ENCODE peak calls at places on chromosomes 11 and 22, in six cellular contexts. D is nephron progenitor cell, H is tibial artery, Z is stomach, X is heart right ventricle, Y is WERI-Rb-1. T is an unnamed sample.

GRCh38 chr11:122140535-122140934 is 24.5 kb upstream of the BLID start:
- DNase-seq in Y (no peak), H (no peak), X (no peak), D (no peak), Z (no peak), T (no peak)

GRCh38 chr11:128776434-128777284 is 82.8 kb downstream of the FLI1 start:
- DNase-seq in Y (peak; percentile 76), H (no peak), D (peak; percentile 78), Z (peak; percentile 49), X (peak; percentile 76), T (no peak)

GRCh38 chr11:102139081-102139498 is 28.8 kb downstream of the YAP1 start:
- DNase-seq in Y (no peak), Z (no peak), D (no peak), X (no peak), H (no peak), T (no peak)

GRCh38 chr11:19995131-19995530 is 165.1 kb downstream of the DBX1 start:
- DNase-seq in D (no peak), Z (no peak), X (no peak), Y (no peak), H (peak; percentile 27), T (no peak)

GRCh38 chr22:24392218-24392931 is 35.0 kb upstream of the ADORA2A start:
- DNase-seq in D (no peak), Y (no peak), Z (no peak), X (no peak), H (no peak), T (no peak)

GRCh38 chr11:88482871-88483301 is 145.3 kb upstream of the CTSC start:
- DNase-seq in H (no peak), Z (no peak), X (no peak), D (no peak), Y (no peak), T (no peak)

GRCh38 chr11:27013741-27014415 is 20.0 kb downstream of the FIBIN start:
- DNase-seq in D (no peak), Y (no peak), H (no peak), X (no peak), Z (no peak), T (no peak)

GRCh38 chr11:61480936-61481335 is 27.6 kb upstream of the LRRC10B start:
- DNase-seq in Z (no peak), X (no peak), H (no peak), Y (peak; percentile 72), D (peak; percentile 89), T (no peak)

GRCh38 chr11:17516551-17517150 is 27.6 kb downstream of the USH1C start:
- DNase-seq in D (no peak), Z (no peak), X (no peak), Y (no peak), H (no peak), T (no peak)

GRCh38 chr22:49728566-49729271 is 99.0 kb downstream of the BRD1 start:
- DNase-seq in H (no peak), X (no peak), Z (peak; percentile 13), D (no peak), Y (no peak), T (peak; percentile 84)

GRCh38 chr22:27105142-27106025 is 448.0 kb downstream of the MIAT start:
- DNase-seq in Z (peak; percentile 31), Y (no peak), D (no peak), H (peak; percentile 91), X (peak; percentile 45), T (no peak)

GRCh38 chr11:107801641-107802040 is 56.9 kb downstream of the SLC35F2 start:
- DNase-seq in Y (no peak), H (no peak), Z (no peak), X (no peak), D (no peak), T (no peak)

GRCh38 chr11:129577986-129578385 is 202.3 kb downstream of the BARX2 start:
- DNase-seq in Y (no peak), D (no peak), Z (no peak), X (no peak), H (no peak), T (peak; percentile 77)

GRCh38 chr11:118156531-118157185 is 4.0 kb upstream of the SCN4B start:
- DNase-seq in X (no peak), Z (no peak), H (no peak), D (no peak), Y (peak; percentile 68), T (no peak)

GRCh38 chr22:29031236-29031982 is 30.2 kb downstream of the C22orf31 start:
- DNase-seq in H (peak; percentile 76), Z (peak; percentile 44), D (peak; percentile 33), X (peak; percentile 22), Y (no peak), T (peak; percentile 90)

GRCh38 chr22:50531546-50532352 is 1.9 kb upstream of the TYMP start:
- DNase-seq in Z (peak; percentile 84), X (peak; percentile 87), Y (peak; percentile 65), D (peak; percentile 74), H (peak; percentile 81), T (peak; percentile 86)

GRCh38 chr11:7019500-7020182 is 505 bp downstream of the ZNF214 start:
- DNase-seq in H (peak; percentile 21), Z (no peak), Y (peak; percentile 20), X (peak; percentile 21), D (peak; percentile 52), T (no peak)

GRCh38 chr11:65827774-65828156 is 6.0 kb upstream of the SNX32 start:
- DNase-seq in Z (no peak), Y (no peak), X (no peak), D (no peak), H (no peak), T (no peak)

GRCh38 chr11:32893091-32893946 is 708 bp downstream of the QSER1 start:
- DNase-seq in D (peak; percentile 81), H (peak; percentile 72), Y (peak; percentile 65), Z (peak; percentile 43), X (peak; percentile 30), T (peak; percentile 88)

DNA sequence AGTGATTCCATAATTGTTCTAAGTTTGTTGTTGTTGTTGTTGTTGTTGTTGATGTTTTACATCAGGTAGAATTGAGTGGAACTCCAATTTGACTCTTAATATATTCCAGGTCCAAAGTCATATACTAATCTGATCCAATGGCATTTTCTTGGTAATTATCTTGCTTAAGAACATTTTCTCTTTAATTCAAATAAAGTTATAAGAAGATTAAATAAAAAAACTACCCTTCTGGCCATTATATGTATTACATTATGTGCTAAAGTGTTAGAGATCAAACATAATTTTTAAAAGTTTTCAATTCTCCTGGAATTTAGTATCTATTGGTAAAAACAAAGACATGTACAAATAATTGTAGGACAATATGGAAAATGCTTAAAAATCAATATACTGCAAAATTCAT is 775.4 kb downstream of the LUZP2 start:
- DNase-seq in Z (no peak), D (no peak), X (no peak), Y (no peak), H (no peak), T (no peak)
- TF ChIP-seq CTCF in Z (no peak), D (no peak), X (no peak), Y (no peak), H (no peak), T (no peak)

GRCh38 chr11:47412152-47412746 is 3.9 kb downstream of the SLC39A13 start:
- DNase-seq in X (peak; percentile 65), H (no peak), Z (peak; percentile 54), D (peak; percentile 78), Y (peak; percentile 72), T (peak; percentile 90)
- TF ChIP-seq CTCF in X (peak; percentile 71), H (peak; percentile 64), Z (no peak), D (peak; percentile 74), Y (peak; percentile 90), T (peak; percentile 75)

DNA sequence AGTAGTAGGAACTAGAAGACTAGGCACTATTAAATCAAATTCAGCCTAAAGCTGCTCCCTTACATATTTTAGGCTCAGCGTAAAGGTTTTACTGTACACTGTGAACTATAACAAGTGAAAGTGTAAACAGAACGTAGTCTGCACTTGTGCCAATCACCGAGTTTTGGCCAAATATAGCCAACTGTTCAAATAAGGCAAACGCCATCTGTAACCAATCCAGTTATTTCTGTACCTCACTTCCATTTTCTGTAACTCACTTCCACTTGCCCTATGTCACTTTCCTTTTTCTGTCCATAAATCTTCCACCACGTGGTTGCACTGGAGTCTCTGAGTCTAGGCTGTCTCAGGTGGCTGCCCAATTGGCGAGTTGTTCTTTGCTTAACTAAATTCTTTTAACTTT is 2132.2 kb downstream of the LRRC4C start:
- DNase-seq in Z (peak; percentile 48), Y (no peak), D (no peak), X (no peak), H (no peak), T (no peak)
- TF ChIP-seq CTCF in Z (no peak), Y (no peak), D (no peak), X (no peak), H (no peak), T (no peak)

DNA sequence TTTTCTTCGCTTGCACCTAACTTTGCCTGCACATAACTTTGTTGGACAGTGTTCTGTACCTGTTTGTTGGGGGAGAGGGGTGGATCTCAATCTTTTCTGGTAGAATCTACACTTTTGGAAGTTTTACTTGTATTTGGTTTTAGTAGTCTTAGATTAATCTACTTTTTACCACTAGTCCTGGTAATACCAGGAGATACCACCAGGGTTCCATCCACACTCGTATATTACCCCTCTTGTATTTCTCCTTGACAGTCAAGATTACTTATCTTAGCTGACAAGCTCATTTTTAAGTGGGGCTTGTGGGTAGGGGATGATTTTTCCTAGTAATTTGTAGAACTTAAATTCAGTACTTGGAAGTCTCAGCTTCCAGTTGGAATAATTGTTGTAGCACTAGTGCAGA is 37.3 kb upstream of the TECTA start:
- DNase-seq in X (no peak), D (no peak), Z (no peak), Y (no peak), H (no peak), T (no peak)
- TF ChIP-seq CTCF in X (peak; percentile 30), D (peak; percentile 38), Z (no peak), Y (no peak), H (peak; percentile 18), T (peak; percentile 33)

DNA sequence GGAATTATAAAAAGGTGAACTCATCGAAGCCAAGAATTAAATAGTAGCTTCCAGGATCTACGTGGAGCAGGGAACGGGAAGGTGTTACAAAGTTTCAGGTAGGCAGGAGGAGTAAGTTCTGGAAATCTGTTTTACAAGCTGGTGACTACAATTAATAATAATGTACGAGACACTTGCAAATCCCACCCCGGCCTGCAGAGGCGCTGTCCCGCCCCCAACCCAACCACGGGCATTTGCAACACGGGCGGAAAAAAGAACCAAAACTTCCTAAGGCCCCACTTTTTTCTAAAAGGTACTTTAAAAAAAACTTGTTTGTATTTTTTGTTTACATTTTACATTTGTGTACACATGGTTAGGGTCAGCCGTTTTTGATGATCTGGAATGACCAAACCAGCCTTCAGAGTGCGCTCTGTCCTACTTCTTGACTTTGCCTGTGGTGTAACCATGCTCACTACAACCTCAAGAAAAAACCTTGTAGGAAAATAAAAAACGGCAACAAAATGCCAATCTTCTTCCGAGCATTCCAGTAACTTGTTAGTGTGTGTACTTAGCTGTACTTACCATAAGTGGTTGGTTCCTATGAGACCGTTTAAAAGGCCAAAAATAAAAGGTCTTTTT is 449.6 kb upstream of the B3GAT1 start:
- DNase-seq in D (no peak), H (no peak), Y (no peak), X (no peak), Z (no peak), T (peak; percentile 56)
- TF ChIP-seq CTCF in D (no peak), H (no peak), Y (no peak), X (no peak), Z (no peak), T (no peak)

T was measured in osteocyte.